ENCODE peak calls at places on chromosomes 16 and 17, in ten cellular contexts. One of them, this sample, is unnamed.

GRCh38 chr17:5837055-5837491 is 233.1 kb upstream of the WSCD1 start:
- DNase-seq in tibial nerve: no peak
- DNase-seq in cardiac fibroblast: peak; percentile 71
- DNase-seq in thoracic aorta: no peak
- DNase-seq in dorsolateral prefrontal cortex: no peak
- DNase-seq in progenitor cell of endocrine pancreas: no peak
- DNase-seq in heart right ventricle: no peak
- DNase-seq in B cell: no peak
- DNase-seq in osteoblast: peak; percentile 76
- DNase-seq in GM12878: no peak
- DNase-seq in this sample: no peak

GRCh38 chr17:66281671-66282369 is 20.6 kb upstream of the PRKCA start:
- DNase-seq in tibial nerve: no peak
- DNase-seq in cardiac fibroblast: no peak
- DNase-seq in thoracic aorta: no peak
- DNase-seq in dorsolateral prefrontal cortex: no peak
- DNase-seq in progenitor cell of endocrine pancreas: no peak
- DNase-seq in heart right ventricle: no peak
- DNase-seq in B cell: no peak
- DNase-seq in osteoblast: no peak
- DNase-seq in GM12878: no peak
- DNase-seq in this sample: no peak

GRCh38 chr16:81861503-81861902 is 82.4 kb downstream of the PLCG2 start:
- DNase-seq in tibial nerve: no peak
- DNase-seq in cardiac fibroblast: no peak
- DNase-seq in thoracic aorta: no peak
- DNase-seq in dorsolateral prefrontal cortex: no peak
- DNase-seq in progenitor cell of endocrine pancreas: no peak
- DNase-seq in heart right ventricle: no peak
- DNase-seq in B cell: no peak
- DNase-seq in osteoblast: peak; percentile 88
- DNase-seq in GM12878: no peak
- DNase-seq in this sample: no peak

GRCh38 chr17:44628234-44629188 is 27.8 kb upstream of the MEIOC start:
- DNase-seq in tibial nerve: peak; percentile 44
- DNase-seq in cardiac fibroblast: no peak
- DNase-seq in thoracic aorta: no peak
- DNase-seq in dorsolateral prefrontal cortex: no peak
- DNase-seq in progenitor cell of endocrine pancreas: no peak
- DNase-seq in heart right ventricle: peak; percentile 66
- DNase-seq in B cell: peak; percentile 61
- DNase-seq in osteoblast: no peak
- DNase-seq in GM12878: peak; percentile 46
- DNase-seq in this sample: no peak

GRCh38 chr16:65119905-65120341 is 1.9 kb downstream of the CDH11 start:
- DNase-seq in tibial nerve: peak; percentile 39
- DNase-seq in cardiac fibroblast: peak; percentile 55
- DNase-seq in thoracic aorta: no peak
- DNase-seq in dorsolateral prefrontal cortex: peak; percentile 47
- DNase-seq in progenitor cell of endocrine pancreas: no peak
- DNase-seq in heart right ventricle: no peak
- DNase-seq in B cell: no peak
- DNase-seq in osteoblast: peak; percentile 67
- DNase-seq in GM12878: no peak
- DNase-seq in this sample: no peak

GRCh38 chr17:50783193-50783660 is 15.9 kb upstream of the ANKRD40CL start:
- DNase-seq in tibial nerve: peak; percentile 85
- DNase-seq in cardiac fibroblast: peak; percentile 91
- DNase-seq in thoracic aorta: peak; percentile 49
- DNase-seq in dorsolateral prefrontal cortex: peak; percentile 82
- DNase-seq in progenitor cell of endocrine pancreas: peak; percentile 85
- DNase-seq in heart right ventricle: peak; percentile 86
- DNase-seq in B cell: peak; percentile 85
- DNase-seq in osteoblast: peak; percentile 96
- DNase-seq in GM12878: peak; percentile 31
- DNase-seq in this sample: peak; percentile 82

GRCh38 chr17:9239821-9240658 is 218.7 kb downstream of the NTN1 start:
- DNase-seq in tibial nerve: peak; percentile 64
- DNase-seq in cardiac fibroblast: peak; percentile 65
- DNase-seq in thoracic aorta: peak; percentile 40
- DNase-seq in dorsolateral prefrontal cortex: no peak
- DNase-seq in progenitor cell of endocrine pancreas: peak; percentile 40
- DNase-seq in heart right ventricle: peak; percentile 82
- DNase-seq in B cell: peak; percentile 85
- DNase-seq in osteoblast: peak; percentile 99
- DNase-seq in GM12878: no peak
- DNase-seq in this sample: peak; percentile 64

GRCh38 chr17:39155654-39156053 is 4.2 kb upstream of the PLXDC1 start:
- DNase-seq in tibial nerve: no peak
- DNase-seq in cardiac fibroblast: no peak
- DNase-seq in thoracic aorta: no peak
- DNase-seq in dorsolateral prefrontal cortex: no peak
- DNase-seq in progenitor cell of endocrine pancreas: no peak
- DNase-seq in heart right ventricle: no peak
- DNase-seq in B cell: no peak
- DNase-seq in osteoblast: no peak
- DNase-seq in GM12878: no peak
- DNase-seq in this sample: no peak

GRCh38 chr16:72908362-72908838 is 139.5 kb downstream of the ZFHX3 start:
- DNase-seq in tibial nerve: no peak
- DNase-seq in cardiac fibroblast: no peak
- DNase-seq in thoracic aorta: no peak
- DNase-seq in dorsolateral prefrontal cortex: no peak
- DNase-seq in progenitor cell of endocrine pancreas: no peak
- DNase-seq in heart right ventricle: no peak
- DNase-seq in B cell: peak; percentile 23
- DNase-seq in osteoblast: no peak
- DNase-seq in GM12878: no peak
- DNase-seq in this sample: peak; percentile 88

GRCh38 chr17:67751101-67752074 is 33.7 kb downstream of the NOL11 start:
- DNase-seq in tibial nerve: no peak
- DNase-seq in cardiac fibroblast: no peak
- DNase-seq in thoracic aorta: no peak
- DNase-seq in dorsolateral prefrontal cortex: no peak
- DNase-seq in progenitor cell of endocrine pancreas: no peak
- DNase-seq in heart right ventricle: no peak
- DNase-seq in B cell: no peak
- DNase-seq in osteoblast: no peak
- DNase-seq in GM12878: no peak
- DNase-seq in this sample: no peak

GRCh38 chr17:81940538-81941483 is 3.7 kb upstream of the PYCR1 start:
- DNase-seq in tibial nerve: no peak
- DNase-seq in cardiac fibroblast: no peak
- DNase-seq in thoracic aorta: no peak
- DNase-seq in dorsolateral prefrontal cortex: no peak
- DNase-seq in progenitor cell of endocrine pancreas: no peak
- DNase-seq in heart right ventricle: no peak
- DNase-seq in B cell: no peak
- DNase-seq in osteoblast: no peak
- DNase-seq in GM12878: no peak
- DNase-seq in this sample: no peak

GRCh38 chr17:62765351-62765750 is 42.8 kb downstream of the MARCHF10 start:
- DNase-seq in tibial nerve: no peak
- DNase-seq in cardiac fibroblast: no peak
- DNase-seq in thoracic aorta: no peak
- DNase-seq in dorsolateral prefrontal cortex: no peak
- DNase-seq in progenitor cell of endocrine pancreas: no peak
- DNase-seq in heart right ventricle: no peak
- DNase-seq in B cell: no peak
- DNase-seq in osteoblast: no peak
- DNase-seq in GM12878: no peak
- DNase-seq in this sample: no peak

GRCh38 chr17:42704495-42705494 is 22.5 kb downstream of the CNTNAP1 start:
- DNase-seq in tibial nerve: no peak
- DNase-seq in cardiac fibroblast: no peak
- DNase-seq in thoracic aorta: no peak
- DNase-seq in dorsolateral prefrontal cortex: no peak
- DNase-seq in progenitor cell of endocrine pancreas: no peak
- DNase-seq in heart right ventricle: no peak
- DNase-seq in B cell: peak; percentile 54
- DNase-seq in osteoblast: no peak
- DNase-seq in GM12878: peak; percentile 94
- DNase-seq in this sample: no peak

GRCh38 chr17:16981928-16982327 is 10.0 kb upstream of the TNFRSF13B start:
- DNase-seq in tibial nerve: no peak
- DNase-seq in cardiac fibroblast: no peak
- DNase-seq in thoracic aorta: no peak
- DNase-seq in dorsolateral prefrontal cortex: no peak
- DNase-seq in progenitor cell of endocrine pancreas: no peak
- DNase-seq in heart right ventricle: no peak
- DNase-seq in B cell: no peak
- DNase-seq in osteoblast: no peak
- DNase-seq in GM12878: no peak
- DNase-seq in this sample: no peak

GRCh38 chr16:3819741-3820724 is 60.5 kb downstream of the CREBBP start:
- DNase-seq in tibial nerve: peak; percentile 52
- DNase-seq in cardiac fibroblast: peak; percentile 97
- DNase-seq in thoracic aorta: no peak
- DNase-seq in dorsolateral prefrontal cortex: no peak
- DNase-seq in progenitor cell of endocrine pancreas: no peak
- DNase-seq in heart right ventricle: no peak
- DNase-seq in B cell: no peak
- DNase-seq in osteoblast: peak; percentile 95
- DNase-seq in GM12878: no peak
- DNase-seq in this sample: no peak

DNA sequence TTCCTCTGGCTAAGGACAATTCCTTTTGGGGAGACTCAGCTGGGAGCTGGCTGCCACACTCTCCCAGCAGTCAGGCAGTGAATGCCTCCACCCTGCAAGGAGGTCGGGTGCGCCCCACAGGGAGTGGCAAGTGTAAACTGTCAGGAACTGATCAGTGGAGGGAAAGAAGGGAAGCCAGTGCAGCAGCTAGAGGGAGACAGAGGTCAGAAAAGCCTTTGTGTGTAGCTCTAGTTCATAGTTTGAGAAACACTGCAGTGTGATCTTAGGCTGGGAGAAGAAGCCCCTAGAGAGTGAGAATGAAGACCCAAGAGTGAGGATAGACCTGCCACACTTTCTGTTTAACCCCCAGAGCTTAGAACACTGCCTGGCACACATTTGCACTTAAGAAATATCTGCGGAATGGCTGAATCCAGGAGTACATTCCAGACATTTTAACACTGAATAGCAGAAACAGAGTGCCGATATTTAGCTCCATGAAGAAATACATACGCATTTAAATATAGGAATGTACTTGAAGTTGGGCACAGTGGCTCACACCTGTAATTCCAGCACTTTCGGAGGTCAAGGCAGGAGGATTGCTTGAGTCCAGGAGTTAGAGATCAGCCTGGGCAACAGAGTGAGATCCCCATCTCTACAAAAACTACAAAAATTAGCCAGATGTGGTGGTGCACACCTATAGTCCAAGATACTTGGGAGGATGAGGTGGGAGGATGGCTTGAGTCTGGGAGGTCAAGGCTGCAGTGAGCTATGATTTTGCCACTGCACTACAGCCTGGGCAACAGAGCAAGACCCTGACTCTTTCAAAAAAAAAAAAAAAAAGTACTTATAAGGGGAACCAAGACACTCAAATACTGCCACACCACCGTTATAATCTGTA is 11.1 kb upstream of the SLC5A11 start:
- DNase-seq in tibial nerve: no peak
- DNase-seq in cardiac fibroblast: peak; percentile 58
- DNase-seq in thoracic aorta: no peak
- DNase-seq in dorsolateral prefrontal cortex: no peak
- DNase-seq in progenitor cell of endocrine pancreas: no peak
- DNase-seq in heart right ventricle: no peak
- DNase-seq in B cell: no peak
- DNase-seq in osteoblast: peak; percentile 68
- DNase-seq in GM12878: no peak
- DNase-seq in this sample: no peak
- TF ChIP-seq CTCF in tibial nerve: no peak
- TF ChIP-seq CTCF in cardiac fibroblast: peak; percentile 80
- TF ChIP-seq CTCF in thoracic aorta: no peak
- TF ChIP-seq CTCF in dorsolateral prefrontal cortex: peak; percentile 73
- TF ChIP-seq CTCF in progenitor cell of endocrine pancreas: peak; percentile 53
- TF ChIP-seq CTCF in heart right ventricle: peak; percentile 31
- TF ChIP-seq CTCF in B cell: no peak
- TF ChIP-seq CTCF in osteoblast: peak; percentile 72
- TF ChIP-seq CTCF in GM12878: peak; percentile 62
- TF ChIP-seq CTCF in this sample: no peak

DNA sequence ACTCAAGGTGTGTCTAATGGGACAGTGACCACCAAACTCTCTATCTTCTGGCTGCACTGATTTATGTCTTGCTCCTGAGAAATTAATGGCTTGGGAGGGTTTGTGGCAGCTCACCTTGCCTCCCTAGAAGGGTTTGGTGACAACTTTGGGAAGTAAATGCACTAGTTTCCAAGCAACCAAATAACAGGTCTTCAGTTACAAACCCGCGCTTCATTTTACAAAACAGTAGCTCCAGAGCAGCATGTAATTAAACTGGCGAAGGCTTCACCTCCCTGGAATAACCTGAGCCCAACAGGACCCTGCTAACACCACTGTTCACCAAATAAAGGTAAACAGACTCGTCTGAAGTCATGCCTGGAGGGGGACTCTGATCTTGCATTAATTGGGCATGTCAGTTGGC is 318.2 kb downstream of the SLC39A11 start:
- DNase-seq in tibial nerve: no peak
- DNase-seq in cardiac fibroblast: no peak
- DNase-seq in thoracic aorta: no peak
- DNase-seq in dorsolateral prefrontal cortex: no peak
- DNase-seq in progenitor cell of endocrine pancreas: no peak
- DNase-seq in heart right ventricle: no peak
- DNase-seq in B cell: no peak
- DNase-seq in osteoblast: no peak
- DNase-seq in GM12878: no peak
- DNase-seq in this sample: no peak
- TF ChIP-seq CTCF in tibial nerve: no peak
- TF ChIP-seq CTCF in cardiac fibroblast: no peak
- TF ChIP-seq CTCF in thoracic aorta: no peak
- TF ChIP-seq CTCF in dorsolateral prefrontal cortex: no peak
- TF ChIP-seq CTCF in progenitor cell of endocrine pancreas: no peak
- TF ChIP-seq CTCF in heart right ventricle: no peak
- TF ChIP-seq CTCF in B cell: no peak
- TF ChIP-seq CTCF in osteoblast: no peak
- TF ChIP-seq CTCF in GM12878: no peak
- TF ChIP-seq CTCF in this sample: no peak

DNA sequence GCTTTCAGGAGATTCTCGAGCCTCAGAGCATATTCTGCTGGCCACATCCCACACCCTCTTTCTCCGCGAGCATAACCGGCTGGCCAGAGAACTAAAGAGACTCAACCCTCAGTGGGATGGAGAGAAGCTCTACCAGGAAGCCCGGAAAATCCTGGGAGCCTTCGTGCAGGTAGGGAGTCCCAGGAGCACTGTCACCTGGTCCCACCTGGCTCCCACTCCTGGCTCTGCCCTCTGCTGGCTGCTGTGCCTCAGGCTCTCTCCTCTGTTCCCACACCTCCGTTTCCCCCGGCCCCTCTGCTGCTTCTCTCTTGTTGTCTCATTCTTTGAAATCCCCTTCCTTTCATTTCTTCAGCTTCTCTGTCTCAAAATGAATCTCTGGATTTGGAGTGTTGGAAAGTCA is 16.4 kb downstream of the LPO start:
- DNase-seq in tibial nerve: no peak
- DNase-seq in cardiac fibroblast: no peak
- DNase-seq in thoracic aorta: no peak
- DNase-seq in dorsolateral prefrontal cortex: no peak
- DNase-seq in progenitor cell of endocrine pancreas: no peak
- DNase-seq in heart right ventricle: no peak
- DNase-seq in B cell: no peak
- DNase-seq in osteoblast: no peak
- DNase-seq in GM12878: no peak
- DNase-seq in this sample: no peak
- TF ChIP-seq CTCF in tibial nerve: no peak
- TF ChIP-seq CTCF in cardiac fibroblast: no peak
- TF ChIP-seq CTCF in thoracic aorta: no peak
- TF ChIP-seq CTCF in dorsolateral prefrontal cortex: no peak
- TF ChIP-seq CTCF in progenitor cell of endocrine pancreas: peak; percentile 46
- TF ChIP-seq CTCF in heart right ventricle: no peak
- TF ChIP-seq CTCF in B cell: no peak
- TF ChIP-seq CTCF in osteoblast: no peak
- TF ChIP-seq CTCF in GM12878: peak; percentile 25
- TF ChIP-seq CTCF in this sample: no peak

GRCh38 chr16:71669926-71670536 is 44.0 kb downstream of the MARVELD3 start:
- DNase-seq in tibial nerve: no peak
- DNase-seq in cardiac fibroblast: no peak
- DNase-seq in thoracic aorta: no peak
- DNase-seq in dorsolateral prefrontal cortex: no peak
- DNase-seq in progenitor cell of endocrine pancreas: no peak
- DNase-seq in heart right ventricle: no peak
- DNase-seq in B cell: no peak
- DNase-seq in osteoblast: no peak
- DNase-seq in GM12878: no peak
- DNase-seq in this sample: no peak
- TF ChIP-seq CTCF in tibial nerve: no peak
- TF ChIP-seq CTCF in cardiac fibroblast: no peak
- TF ChIP-seq CTCF in thoracic aorta: no peak
- TF ChIP-seq CTCF in dorsolateral prefrontal cortex: no peak
- TF ChIP-seq CTCF in progenitor cell of endocrine pancreas: no peak
- TF ChIP-seq CTCF in heart right ventricle: no peak
- TF ChIP-seq CTCF in B cell: no peak
- TF ChIP-seq CTCF in osteoblast: no peak
- TF ChIP-seq CTCF in GM12878: no peak
- TF ChIP-seq CTCF in this sample: no peak